ENCODE peak calls at places on chromosomes 1 and 21, in seven cellular contexts. One of them, this sample, is unnamed. For H3K27me3 and H3K9me3, the result is how much of the 10 kb centered on the place peaks cover.

GRCh38 chr1:235206533-235207201 is 45.6 kb upstream of the RBM34 start:
- DNase-seq in Panc1: no peak
- DNase-seq in breast epithelium: no peak
- DNase-seq in endothelial cell of umbilical vein: no peak
- DNase-seq in H1: no peak
- DNase-seq in sigmoid colon: no peak
- DNase-seq in vagina: no peak
- DNase-seq in this sample: no peak

GRCh38 chr1:7447093-7447492 is 324.0 kb upstream of the VAMP3 start:
- DNase-seq in sigmoid colon: no peak
- DNase-seq in endothelial cell of umbilical vein: no peak
- DNase-seq in vagina: no peak
- DNase-seq in breast epithelium: no peak
- DNase-seq in H1: no peak
- DNase-seq in Panc1: no peak
- DNase-seq in this sample: no peak

GRCh38 chr1:32568929-32569328 is 29.7 kb downstream of the ZBTB8A start:
- DNase-seq in vagina: no peak
- DNase-seq in breast epithelium: no peak
- DNase-seq in endothelial cell of umbilical vein: no peak
- DNase-seq in sigmoid colon: no peak
- DNase-seq in Panc1: no peak
- DNase-seq in H1: no peak
- DNase-seq in this sample: no peak

GRCh38 chr1:183783896-183784637 is 20.9 kb upstream of the RGL1 start:
- DNase-seq in vagina: no peak
- DNase-seq in sigmoid colon: peak
- DNase-seq in breast epithelium: peak
- DNase-seq in endothelial cell of umbilical vein: peak
- DNase-seq in H1: no peak
- DNase-seq in Panc1: no peak
- DNase-seq in this sample: peak

GRCh38 chr1:6329851-6330250 is 63.7 kb downstream of the ACOT7 start:
- DNase-seq in sigmoid colon: no peak
- DNase-seq in breast epithelium: no peak
- DNase-seq in vagina: no peak
- DNase-seq in endothelial cell of umbilical vein: no peak
- DNase-seq in Panc1: no peak
- DNase-seq in H1: no peak
- DNase-seq in this sample: no peak

GRCh38 chr1:207649204-207649753 is 4.3 kb downstream of the CR1L start:
- DNase-seq in sigmoid colon: no peak
- DNase-seq in Panc1: no peak
- DNase-seq in endothelial cell of umbilical vein: no peak
- DNase-seq in vagina: no peak
- DNase-seq in H1: no peak
- DNase-seq in breast epithelium: no peak
- DNase-seq in this sample: no peak

GRCh38 chr1:5495596-5496410 is 496.4 kb downstream of the NPHP4 start:
- DNase-seq in sigmoid colon: no peak
- DNase-seq in H1: no peak
- DNase-seq in Panc1: no peak
- DNase-seq in vagina: no peak
- DNase-seq in breast epithelium: no peak
- DNase-seq in endothelial cell of umbilical vein: no peak
- DNase-seq in this sample: no peak

GRCh38 chr1:108183301-108183700 is 16.8 kb downstream of the SLC25A24 start:
- DNase-seq in sigmoid colon: no peak
- DNase-seq in breast epithelium: no peak
- DNase-seq in Panc1: no peak
- DNase-seq in vagina: no peak
- DNase-seq in H1: no peak
- DNase-seq in endothelial cell of umbilical vein: no peak
- DNase-seq in this sample: no peak

GRCh38 chr1:218996362-218996761 is 177.3 kb upstream of the LYPLAL1 start:
- DNase-seq in vagina: no peak
- DNase-seq in sigmoid colon: no peak
- DNase-seq in endothelial cell of umbilical vein: peak
- DNase-seq in breast epithelium: no peak
- DNase-seq in H1: no peak
- DNase-seq in Panc1: no peak
- DNase-seq in this sample: no peak

GRCh38 chr1:94888201-94888600 is 38.7 kb downstream of the CNN3 start:
- DNase-seq in sigmoid colon: no peak
- DNase-seq in H1: no peak
- DNase-seq in endothelial cell of umbilical vein: no peak
- DNase-seq in Panc1: no peak
- DNase-seq in breast epithelium: no peak
- DNase-seq in vagina: no peak
- DNase-seq in this sample: no peak

GRCh38 chr1:160539896-160540858 is 17.1 kb upstream of the SLAMF6 start:
- DNase-seq in endothelial cell of umbilical vein: peak
- DNase-seq in H1: no peak
- DNase-seq in vagina: no peak
- DNase-seq in sigmoid colon: no peak
- DNase-seq in breast epithelium: no peak
- DNase-seq in Panc1: no peak
- DNase-seq in this sample: peak

GRCh38 chr1:95169544-95169943 is 52.4 kb downstream of the TLCD4 start:
- DNase-seq in H1: no peak
- DNase-seq in breast epithelium: no peak
- DNase-seq in endothelial cell of umbilical vein: no peak
- DNase-seq in vagina: no peak
- DNase-seq in Panc1: no peak
- DNase-seq in sigmoid colon: no peak
- DNase-seq in this sample: no peak

GRCh38 chr21:38531610-38532009 is 33.3 kb upstream of the ERG start:
- DNase-seq in Panc1: no peak
- DNase-seq in vagina: no peak
- DNase-seq in H1: no peak
- DNase-seq in sigmoid colon: peak
- DNase-seq in breast epithelium: no peak
- DNase-seq in endothelial cell of umbilical vein: no peak
- DNase-seq in this sample: no peak

GRCh38 chr21:36395353-36396111 is 10.3 kb downstream of the CHAF1B start:
- DNase-seq in sigmoid colon: peak
- DNase-seq in H1: no peak
- DNase-seq in Panc1: no peak
- DNase-seq in breast epithelium: no peak
- DNase-seq in endothelial cell of umbilical vein: no peak
- DNase-seq in vagina: no peak
- DNase-seq in this sample: no peak

GRCh38 chr21:43721225-43721605 is 2.3 kb downstream of the PDXK start:
- DNase-seq in vagina: peak
- DNase-seq in endothelial cell of umbilical vein: no peak
- DNase-seq in H1: no peak
- DNase-seq in Panc1: no peak
- DNase-seq in breast epithelium: no peak
- DNase-seq in sigmoid colon: no peak
- DNase-seq in this sample: no peak

GRCh38 chr21:36747815-36748381 is 49.0 kb downstream of the SIM2 start:
- DNase-seq in vagina: no peak
- DNase-seq in endothelial cell of umbilical vein: peak
- DNase-seq in breast epithelium: no peak
- DNase-seq in H1: no peak
- DNase-seq in Panc1: no peak
- DNase-seq in sigmoid colon: no peak
- DNase-seq in this sample: no peak

GRCh38 chr1:150579110-150579954 is at the start of gene MCL1:
- DNase-seq in Panc1: no peak
- DNase-seq in vagina: peak
- DNase-seq in sigmoid colon: peak
- DNase-seq in endothelial cell of umbilical vein: peak
- DNase-seq in H1: peak
- DNase-seq in breast epithelium: peak
- DNase-seq in this sample: peak

GRCh38 chr1:167854184-167854583 is 59.8 kb downstream of the ADCY10 start:
- DNase-seq in endothelial cell of umbilical vein: no peak
- DNase-seq in H1: no peak
- DNase-seq in breast epithelium: no peak
- DNase-seq in Panc1: no peak
- DNase-seq in sigmoid colon: no peak
- DNase-seq in vagina: no peak
- DNase-seq in this sample: no peak

GRCh38 chr1:70355111-70355407 is 537 bp upstream of the ANKRD13C start:
- DNase-seq in vagina: no peak
- DNase-seq in endothelial cell of umbilical vein: no peak
- DNase-seq in sigmoid colon: no peak
- DNase-seq in breast epithelium: no peak
- DNase-seq in Panc1: no peak
- DNase-seq in H1: no peak
- DNase-seq in this sample: no peak

GRCh38 chr1:191551019-191551418 is 607.2 kb upstream of the RGS18 start:
- DNase-seq in vagina: no peak
- DNase-seq in breast epithelium: no peak
- DNase-seq in Panc1: no peak
- DNase-seq in H1: no peak
- DNase-seq in endothelial cell of umbilical vein: no peak
- DNase-seq in sigmoid colon: no peak
- DNase-seq in this sample: no peak

GRCh38 chr1:234858722-234859121 is 248.7 kb upstream of the IRF2BP2 start:
- DNase-seq in H1: no peak
- DNase-seq in Panc1: no peak
- DNase-seq in breast epithelium: no peak
- DNase-seq in sigmoid colon: no peak
- DNase-seq in endothelial cell of umbilical vein: no peak
- DNase-seq in vagina: no peak
- DNase-seq in this sample: no peak

GRCh38 chr1:229432905-229433304 is 989 bp downstream of the ACTA1 start:
- DNase-seq in vagina: no peak
- DNase-seq in Panc1: no peak
- DNase-seq in breast epithelium: no peak
- DNase-seq in H1: no peak
- DNase-seq in sigmoid colon: no peak
- DNase-seq in endothelial cell of umbilical vein: no peak
- DNase-seq in this sample: peak

GRCh38 chr1:2457444-2457843 is 18.6 kb upstream of the PLCH2 start:
- DNase-seq in Panc1: no peak
- DNase-seq in H1: no peak
- DNase-seq in breast epithelium: no peak
- DNase-seq in endothelial cell of umbilical vein: no peak
- DNase-seq in vagina: no peak
- DNase-seq in sigmoid colon: no peak
- DNase-seq in this sample: no peak
- H3K27me3 ChIP-seq in Panc1: under half
- H3K27me3 ChIP-seq in H1: under half
- H3K27me3 ChIP-seq in breast epithelium: under half
- H3K27me3 ChIP-seq in endothelial cell of umbilical vein: under half
- H3K27me3 ChIP-seq in vagina: under half
- H3K27me3 ChIP-seq in sigmoid colon: half or more
- H3K27me3 ChIP-seq in this sample: under half

GRCh38 chr1:4054957-4055676 is 155.0 kb upstream of the C1orf174 start:
- DNase-seq in sigmoid colon: no peak
- DNase-seq in Panc1: no peak
- DNase-seq in endothelial cell of umbilical vein: no peak
- DNase-seq in breast epithelium: no peak
- DNase-seq in H1: no peak
- DNase-seq in vagina: peak
- DNase-seq in this sample: no peak
- H3K9me3 ChIP-seq in sigmoid colon: under half
- H3K9me3 ChIP-seq in Panc1: under half
- H3K9me3 ChIP-seq in endothelial cell of umbilical vein: under half
- H3K9me3 ChIP-seq in breast epithelium: under half
- H3K9me3 ChIP-seq in H1: under half
- H3K9me3 ChIP-seq in vagina: under half
- H3K9me3 ChIP-seq in this sample: under half

GRCh38 chr1:244074559-244075171 is 23.6 kb downstream of the ZBTB18 start:
- DNase-seq in Panc1: no peak
- DNase-seq in H1: no peak
- DNase-seq in endothelial cell of umbilical vein: no peak
- DNase-seq in vagina: peak
- DNase-seq in sigmoid colon: no peak
- DNase-seq in breast epithelium: no peak
- DNase-seq in this sample: no peak
- TF ChIP-seq POLR2AphosphoS5 in Panc1: no peak
- TF ChIP-seq POLR2AphosphoS5 in H1: no peak
- TF ChIP-seq POLR2AphosphoS5 in endothelial cell of umbilical vein: no peak
- TF ChIP-seq POLR2AphosphoS5 in vagina: no peak
- TF ChIP-seq POLR2AphosphoS5 in sigmoid colon: no peak
- TF ChIP-seq POLR2AphosphoS5 in breast epithelium: no peak
- TF ChIP-seq POLR2AphosphoS5 in this sample: no peak

GRCh38 chr1:202182040-202182877 is 11.3 kb upstream of the LGR6 start:
- DNase-seq in breast epithelium: no peak
- DNase-seq in endothelial cell of umbilical vein: no peak
- DNase-seq in sigmoid colon: no peak
- DNase-seq in Panc1: no peak
- DNase-seq in H1: no peak
- DNase-seq in vagina: no peak
- DNase-seq in this sample: no peak

GRCh38 chr1:202186327-202186726 is 7.3 kb upstream of the LGR6 start:
- DNase-seq in Panc1: no peak
- DNase-seq in H1: no peak
- DNase-seq in endothelial cell of umbilical vein: no peak
- DNase-seq in sigmoid colon: no peak
- DNase-seq in breast epithelium: no peak
- DNase-seq in vagina: no peak
- DNase-seq in this sample: peak

GRCh38 chr1:202187040-202187671 is 6.4 kb upstream of the LGR6 start:
- DNase-seq in Panc1: no peak
- DNase-seq in sigmoid colon: no peak
- DNase-seq in vagina: no peak
- DNase-seq in H1: no peak
- DNase-seq in endothelial cell of umbilical vein: no peak
- DNase-seq in breast epithelium: no peak
- DNase-seq in this sample: peak

GRCh38 chr1:202187697-202188407 is 5.7 kb upstream of the LGR6 start:
- DNase-seq in H1: no peak
- DNase-seq in breast epithelium: no peak
- DNase-seq in sigmoid colon: no peak
- DNase-seq in vagina: no peak
- DNase-seq in Panc1: no peak
- DNase-seq in endothelial cell of umbilical vein: no peak
- DNase-seq in this sample: no peak

GRCh38 chr1:202184750-202185460 is 8.7 kb upstream of the LGR6 start:
- DNase-seq in breast epithelium: peak
- DNase-seq in vagina: no peak
- DNase-seq in Panc1: peak
- DNase-seq in endothelial cell of umbilical vein: peak
- DNase-seq in sigmoid colon: peak
- DNase-seq in H1: peak
- DNase-seq in this sample: no peak
- H3K27me3 ChIP-seq in breast epithelium: under half
- H3K27me3 ChIP-seq in vagina: under half
- H3K27me3 ChIP-seq in Panc1: under half
- H3K27me3 ChIP-seq in endothelial cell of umbilical vein: under half
- H3K27me3 ChIP-seq in sigmoid colon: under half
- H3K27me3 ChIP-seq in H1: under half
- H3K27me3 ChIP-seq in this sample: under half

This sample was measured in upper lobe of left lung.